ENCODE peak calls at places on chromosomes 3 and 15, in eight cellular contexts. One of them, this sample, is unnamed.

GRCh38 chr15:82540055-82540983 is at the start of gene RPS17:
- DNase-seq in ovary: peak
- DNase-seq in transverse colon: peak
- DNase-seq in heart left ventricle: peak
- DNase-seq in suprapubic skin: peak
- DNase-seq in tibial nerve: peak
- DNase-seq in H54: peak
- DNase-seq in breast epithelium: peak
- DNase-seq in this sample: peak

GRCh38 chr15:76253851-76254440 is 57.3 kb downstream of the ETFA start:
- DNase-seq in heart left ventricle: no peak
- DNase-seq in H54: no peak
- DNase-seq in suprapubic skin: no peak
- DNase-seq in tibial nerve: no peak
- DNase-seq in ovary: no peak
- DNase-seq in transverse colon: no peak
- DNase-seq in breast epithelium: no peak
- DNase-seq in this sample: no peak

GRCh38 chr15:98025237-98025636 is 64.7 kb downstream of the ARRDC4 start:
- DNase-seq in breast epithelium: no peak
- DNase-seq in transverse colon: no peak
- DNase-seq in suprapubic skin: no peak
- DNase-seq in tibial nerve: no peak
- DNase-seq in ovary: no peak
- DNase-seq in heart left ventricle: no peak
- DNase-seq in H54: no peak
- DNase-seq in this sample: peak

GRCh38 chr3:172622916-172623700 is 87.8 kb downstream of the NCEH1 start:
- DNase-seq in ovary: no peak
- DNase-seq in suprapubic skin: no peak
- DNase-seq in tibial nerve: no peak
- DNase-seq in heart left ventricle: no peak
- DNase-seq in H54: no peak
- DNase-seq in breast epithelium: no peak
- DNase-seq in transverse colon: peak
- DNase-seq in this sample: peak

GRCh38 chr15:90884719-90885431 is 571 bp downstream of the FES start:
- DNase-seq in transverse colon: no peak
- DNase-seq in heart left ventricle: no peak
- DNase-seq in ovary: peak
- DNase-seq in H54: no peak
- DNase-seq in breast epithelium: no peak
- DNase-seq in tibial nerve: no peak
- DNase-seq in suprapubic skin: no peak
- DNase-seq in this sample: peak

GRCh38 chr3:169387751-169388696 is 275.5 kb downstream of the MECOM start:
- DNase-seq in H54: no peak
- DNase-seq in tibial nerve: peak
- DNase-seq in transverse colon: peak
- DNase-seq in breast epithelium: peak
- DNase-seq in heart left ventricle: peak
- DNase-seq in ovary: peak
- DNase-seq in suprapubic skin: peak
- DNase-seq in this sample: peak

GRCh38 chr3:175729466-175729865 is 870.3 kb downstream of the NAALADL2 start:
- DNase-seq in transverse colon: no peak
- DNase-seq in H54: no peak
- DNase-seq in breast epithelium: no peak
- DNase-seq in tibial nerve: no peak
- DNase-seq in suprapubic skin: no peak
- DNase-seq in heart left ventricle: no peak
- DNase-seq in ovary: no peak
- DNase-seq in this sample: no peak

GRCh38 chr15:75058127-75058905 is 34.9 kb downstream of the PPCDC start:
- DNase-seq in H54: no peak
- DNase-seq in heart left ventricle: no peak
- DNase-seq in breast epithelium: no peak
- DNase-seq in tibial nerve: no peak
- DNase-seq in suprapubic skin: no peak
- DNase-seq in ovary: peak
- DNase-seq in transverse colon: no peak
- DNase-seq in this sample: no peak

GRCh38 chr3:183161552-183162345 is 785 bp downstream of the LAMP3 start:
- DNase-seq in H54: no peak
- DNase-seq in heart left ventricle: no peak
- DNase-seq in transverse colon: no peak
- DNase-seq in suprapubic skin: no peak
- DNase-seq in breast epithelium: no peak
- DNase-seq in tibial nerve: no peak
- DNase-seq in ovary: no peak
- DNase-seq in this sample: no peak

GRCh38 chr15:71114066-71114680 is 1.1 kb upstream of the THSD4 start:
- DNase-seq in suprapubic skin: no peak
- DNase-seq in breast epithelium: no peak
- DNase-seq in ovary: no peak
- DNase-seq in H54: no peak
- DNase-seq in tibial nerve: no peak
- DNase-seq in heart left ventricle: no peak
- DNase-seq in transverse colon: no peak
- DNase-seq in this sample: no peak

GRCh38 chr15:63597033-63597790 is at the start of gene FBXL22:
- DNase-seq in ovary: peak
- DNase-seq in tibial nerve: no peak
- DNase-seq in breast epithelium: no peak
- DNase-seq in suprapubic skin: no peak
- DNase-seq in heart left ventricle: peak
- DNase-seq in H54: no peak
- DNase-seq in transverse colon: peak
- DNase-seq in this sample: no peak

GRCh38 chr3:22542311-22542710 is 660.8 kb upstream of the UBE2E2 start:
- DNase-seq in H54: no peak
- DNase-seq in heart left ventricle: no peak
- DNase-seq in tibial nerve: no peak
- DNase-seq in suprapubic skin: no peak
- DNase-seq in transverse colon: no peak
- DNase-seq in ovary: no peak
- DNase-seq in breast epithelium: no peak
- DNase-seq in this sample: no peak

GRCh38 chr3:8663177-8664061 is 18.8 kb upstream of the SSUH2 start:
- DNase-seq in ovary: peak
- DNase-seq in transverse colon: peak
- DNase-seq in breast epithelium: peak
- DNase-seq in heart left ventricle: peak
- DNase-seq in suprapubic skin: no peak
- DNase-seq in H54: peak
- DNase-seq in tibial nerve: peak
- DNase-seq in this sample: peak

GRCh38 chr3:187318819-187319616 is 27.5 kb upstream of the MASP1 start:
- DNase-seq in transverse colon: peak
- DNase-seq in ovary: peak
- DNase-seq in breast epithelium: no peak
- DNase-seq in suprapubic skin: no peak
- DNase-seq in H54: peak
- DNase-seq in tibial nerve: peak
- DNase-seq in heart left ventricle: peak
- DNase-seq in this sample: peak

GRCh38 chr15:52103217-52104207 is 9.1 kb downstream of the BCL2L10 start:
- DNase-seq in tibial nerve: no peak
- DNase-seq in breast epithelium: no peak
- DNase-seq in ovary: no peak
- DNase-seq in suprapubic skin: peak
- DNase-seq in heart left ventricle: no peak
- DNase-seq in H54: peak
- DNase-seq in transverse colon: peak
- DNase-seq in this sample: peak

GRCh38 chr3:170044795-170045244 is 7.0 kb downstream of the GPR160 start:
- DNase-seq in ovary: no peak
- DNase-seq in breast epithelium: no peak
- DNase-seq in heart left ventricle: no peak
- DNase-seq in suprapubic skin: no peak
- DNase-seq in H54: no peak
- DNase-seq in transverse colon: peak
- DNase-seq in tibial nerve: no peak
- DNase-seq in this sample: no peak

GRCh38 chr15:63166219-63166618 is 8.9 kb upstream of the RPS27L start:
- DNase-seq in tibial nerve: no peak
- DNase-seq in suprapubic skin: no peak
- DNase-seq in breast epithelium: no peak
- DNase-seq in H54: no peak
- DNase-seq in ovary: no peak
- DNase-seq in heart left ventricle: no peak
- DNase-seq in transverse colon: no peak
- DNase-seq in this sample: no peak

GRCh38 chr3:183584914-183585280 is 29.4 kb upstream of the KLHL6 start:
- DNase-seq in heart left ventricle: no peak
- DNase-seq in suprapubic skin: no peak
- DNase-seq in breast epithelium: no peak
- DNase-seq in H54: no peak
- DNase-seq in ovary: no peak
- DNase-seq in transverse colon: no peak
- DNase-seq in tibial nerve: no peak
- DNase-seq in this sample: no peak

GRCh38 chr3:42099020-42099765 is 8.0 kb downstream of the TRAK1 start:
- DNase-seq in ovary: no peak
- DNase-seq in breast epithelium: no peak
- DNase-seq in suprapubic skin: no peak
- DNase-seq in heart left ventricle: no peak
- DNase-seq in H54: no peak
- DNase-seq in transverse colon: no peak
- DNase-seq in tibial nerve: no peak
- DNase-seq in this sample: no peak

GRCh38 chr3:73228425-73228824 is 167.0 kb downstream of the EBLN2 start:
- DNase-seq in ovary: no peak
- DNase-seq in tibial nerve: no peak
- DNase-seq in H54: no peak
- DNase-seq in breast epithelium: no peak
- DNase-seq in heart left ventricle: no peak
- DNase-seq in transverse colon: no peak
- DNase-seq in suprapubic skin: no peak
- DNase-seq in this sample: no peak

GRCh38 chr3:15858547-15859506 is 61.0 kb upstream of the ANKRD28 start:
- DNase-seq in ovary: peak
- DNase-seq in heart left ventricle: peak
- DNase-seq in suprapubic skin: peak
- DNase-seq in breast epithelium: peak
- DNase-seq in H54: peak
- DNase-seq in transverse colon: peak
- DNase-seq in tibial nerve: no peak
- DNase-seq in this sample: peak

GRCh38 chr3:127690106-127690505 is 17.4 kb downstream of the ABTB1 start:
- DNase-seq in tibial nerve: no peak
- DNase-seq in ovary: peak
- DNase-seq in heart left ventricle: no peak
- DNase-seq in breast epithelium: no peak
- DNase-seq in H54: no peak
- DNase-seq in transverse colon: no peak
- DNase-seq in suprapubic skin: no peak
- DNase-seq in this sample: no peak

GRCh38 chr3:99248913-99249312 is 347.4 kb upstream of the DCBLD2 start:
- DNase-seq in H54: no peak
- DNase-seq in suprapubic skin: no peak
- DNase-seq in tibial nerve: no peak
- DNase-seq in breast epithelium: no peak
- DNase-seq in transverse colon: no peak
- DNase-seq in heart left ventricle: no peak
- DNase-seq in ovary: no peak
- DNase-seq in this sample: peak

GRCh38 chr3:195709676-195710085 is 11.1 kb upstream of the MUC20 start:
- DNase-seq in tibial nerve: no peak
- DNase-seq in transverse colon: no peak
- DNase-seq in ovary: no peak
- DNase-seq in heart left ventricle: no peak
- DNase-seq in H54: no peak
- DNase-seq in breast epithelium: no peak
- DNase-seq in suprapubic skin: no peak
- DNase-seq in this sample: no peak
- TF ChIP-seq POLR2A in tibial nerve: no peak
- TF ChIP-seq POLR2A in transverse colon: no peak
- TF ChIP-seq POLR2A in ovary: no peak
- TF ChIP-seq POLR2A in heart left ventricle: no peak
- TF ChIP-seq POLR2A in H54: no peak
- TF ChIP-seq POLR2A in breast epithelium: no peak
- TF ChIP-seq POLR2A in suprapubic skin: no peak
- TF ChIP-seq POLR2A in this sample: no peak

GRCh38 chr15:92655178-92655995 is at the start of gene FAM174B:
- DNase-seq in H54: no peak
- DNase-seq in tibial nerve: no peak
- DNase-seq in transverse colon: peak
- DNase-seq in heart left ventricle: peak
- DNase-seq in suprapubic skin: no peak
- DNase-seq in breast epithelium: no peak
- DNase-seq in ovary: peak
- DNase-seq in this sample: peak
- TF ChIP-seq POLR2A in H54: peak
- TF ChIP-seq POLR2A in tibial nerve: no peak
- TF ChIP-seq POLR2A in transverse colon: peak
- TF ChIP-seq POLR2A in heart left ventricle: no peak
- TF ChIP-seq POLR2A in suprapubic skin: no peak
- TF ChIP-seq POLR2A in breast epithelium: no peak
- TF ChIP-seq POLR2A in ovary: peak
- TF ChIP-seq POLR2A in this sample: peak

DNA sequence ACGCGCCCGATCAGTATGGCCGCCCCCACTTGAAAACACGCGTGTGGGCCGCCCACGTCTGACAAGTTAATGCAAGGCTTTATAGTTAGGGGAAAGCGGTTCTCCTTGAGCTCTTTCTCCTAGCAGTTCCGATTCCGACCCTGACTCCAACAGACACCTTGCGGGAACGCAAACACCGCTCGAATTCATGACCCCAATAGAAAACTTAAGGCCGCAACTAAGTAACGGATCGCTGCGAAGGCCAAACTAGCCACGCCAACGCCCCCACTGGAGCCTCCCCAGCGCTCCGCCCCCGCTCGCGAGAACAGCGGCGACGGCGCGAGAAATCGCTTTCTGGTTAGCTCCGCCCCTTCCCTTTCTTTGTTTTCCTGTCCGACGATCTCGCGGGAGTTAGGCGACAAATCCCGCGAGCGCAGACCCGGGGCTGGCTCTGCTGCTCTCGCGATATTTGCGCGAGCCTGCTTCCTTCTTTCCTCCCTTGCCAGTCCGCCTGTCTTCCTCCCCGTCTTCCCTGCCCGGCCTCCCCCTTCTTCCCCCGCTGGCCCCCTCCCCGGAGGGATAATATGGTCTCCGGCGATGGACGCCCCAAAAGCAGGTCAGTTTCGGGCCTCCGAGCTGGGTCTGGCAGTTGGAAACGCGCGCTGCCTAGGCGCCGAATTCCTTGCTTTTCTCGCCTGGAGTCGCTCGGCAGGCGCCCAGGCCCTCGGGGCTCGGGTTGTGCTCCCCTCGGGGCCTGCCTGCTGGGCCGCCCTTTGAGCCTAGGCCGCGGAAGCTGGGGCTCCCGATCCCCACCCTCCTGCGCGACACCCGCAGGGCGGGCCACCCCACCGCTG is at the start of gene IREB2:
- DNase-seq in H54: peak
- DNase-seq in heart left ventricle: peak
- DNase-seq in transverse colon: peak
- DNase-seq in breast epithelium: peak
- DNase-seq in tibial nerve: peak
- DNase-seq in ovary: peak
- DNase-seq in suprapubic skin: peak
- DNase-seq in this sample: peak
- TF ChIP-seq POLR2A in H54: peak
- TF ChIP-seq POLR2A in heart left ventricle: no peak
- TF ChIP-seq POLR2A in transverse colon: peak
- TF ChIP-seq POLR2A in breast epithelium: no peak
- TF ChIP-seq POLR2A in tibial nerve: no peak
- TF ChIP-seq POLR2A in ovary: peak
- TF ChIP-seq POLR2A in suprapubic skin: peak
- TF ChIP-seq POLR2A in this sample: peak

GRCh38 chr15:62165029-62165792 is at the start of gene C2CD4B:
- DNase-seq in H54: no peak
- DNase-seq in ovary: peak
- DNase-seq in heart left ventricle: peak
- DNase-seq in suprapubic skin: peak
- DNase-seq in transverse colon: peak
- DNase-seq in breast epithelium: peak
- DNase-seq in tibial nerve: no peak
- DNase-seq in this sample: peak
- TF ChIP-seq POLR2A in H54: no peak
- TF ChIP-seq POLR2A in ovary: no peak
- TF ChIP-seq POLR2A in heart left ventricle: no peak
- TF ChIP-seq POLR2A in suprapubic skin: no peak
- TF ChIP-seq POLR2A in transverse colon: peak
- TF ChIP-seq POLR2A in breast epithelium: no peak
- TF ChIP-seq POLR2A in tibial nerve: no peak
- TF ChIP-seq POLR2A in this sample: peak